ENCODE peak calls at places on chromosomes 2 and 18, in eight cellular contexts. One of them, this sample, is unnamed.

GRCh38 chr2:209367091-209367747 is 56.6 kb upstream of the MAP2 start:
- DNase-seq in PC-9: no peak
- DNase-seq in SK-N-SH: no peak
- DNase-seq in right atrium auricular region: no peak
- DNase-seq in upper lobe of left lung: no peak
- DNase-seq in H9: no peak
- DNase-seq in mammary epithelial cell: peak; percentile 34
- DNase-seq in HCT116: no peak
- DNase-seq in this sample: no peak

GRCh38 chr2:11004206-11004605 is 92.5 kb downstream of the KCNF1 start:
- DNase-seq in PC-9: no peak
- DNase-seq in SK-N-SH: no peak
- DNase-seq in right atrium auricular region: no peak
- DNase-seq in upper lobe of left lung: no peak
- DNase-seq in H9: no peak
- DNase-seq in mammary epithelial cell: peak; percentile 76
- DNase-seq in HCT116: no peak
- DNase-seq in this sample: peak; percentile 49

GRCh38 chr2:190904644-190905043 is 24.0 kb downstream of the GLS start:
- DNase-seq in PC-9: no peak
- DNase-seq in SK-N-SH: no peak
- DNase-seq in right atrium auricular region: no peak
- DNase-seq in upper lobe of left lung: no peak
- DNase-seq in H9: no peak
- DNase-seq in mammary epithelial cell: no peak
- DNase-seq in HCT116: no peak
- DNase-seq in this sample: no peak

GRCh38 chr2:642431-642815 is 34.8 kb downstream of the TMEM18 start:
- DNase-seq in PC-9: no peak
- DNase-seq in SK-N-SH: no peak
- DNase-seq in right atrium auricular region: peak; percentile 13
- DNase-seq in upper lobe of left lung: no peak
- DNase-seq in H9: peak; percentile 12
- DNase-seq in mammary epithelial cell: no peak
- DNase-seq in HCT116: no peak
- DNase-seq in this sample: no peak

GRCh38 chr2:4963106-4963505 is 729.1 kb upstream of the SOX11 start:
- DNase-seq in PC-9: no peak
- DNase-seq in SK-N-SH: no peak
- DNase-seq in right atrium auricular region: no peak
- DNase-seq in upper lobe of left lung: no peak
- DNase-seq in H9: no peak
- DNase-seq in mammary epithelial cell: no peak
- DNase-seq in HCT116: no peak
- DNase-seq in this sample: no peak

GRCh38 chr18:8279348-8279747 is 329.9 kb upstream of the RAB12 start:
- DNase-seq in PC-9: no peak
- DNase-seq in SK-N-SH: no peak
- DNase-seq in right atrium auricular region: peak; percentile 11
- DNase-seq in upper lobe of left lung: no peak
- DNase-seq in H9: no peak
- DNase-seq in mammary epithelial cell: no peak
- DNase-seq in HCT116: no peak
- DNase-seq in this sample: no peak

GRCh38 chr18:58567453-58568196 is 61.3 kb downstream of the ALPK2 start:
- DNase-seq in PC-9: peak; percentile 3
- DNase-seq in SK-N-SH: no peak
- DNase-seq in right atrium auricular region: no peak
- DNase-seq in upper lobe of left lung: no peak
- DNase-seq in H9: no peak
- DNase-seq in mammary epithelial cell: peak; percentile 98
- DNase-seq in HCT116: no peak
- DNase-seq in this sample: peak; percentile 96

GRCh38 chr2:143730950-143731254 is 601.7 kb downstream of the ARHGAP15 start:
- DNase-seq in PC-9: no peak
- DNase-seq in SK-N-SH: no peak
- DNase-seq in right atrium auricular region: no peak
- DNase-seq in upper lobe of left lung: no peak
- DNase-seq in H9: no peak
- DNase-seq in mammary epithelial cell: peak; percentile 2
- DNase-seq in HCT116: no peak
- DNase-seq in this sample: no peak

GRCh38 chr2:74099835-74100234 is 47.9 kb downstream of the BOLA3 start:
- DNase-seq in PC-9: no peak
- DNase-seq in SK-N-SH: no peak
- DNase-seq in right atrium auricular region: no peak
- DNase-seq in upper lobe of left lung: peak; percentile 83
- DNase-seq in H9: peak; percentile 19
- DNase-seq in mammary epithelial cell: no peak
- DNase-seq in HCT116: no peak
- DNase-seq in this sample: no peak

GRCh38 chr2:235095569-235095968 is 143.8 kb downstream of the SH3BP4 start:
- DNase-seq in PC-9: no peak
- DNase-seq in SK-N-SH: no peak
- DNase-seq in right atrium auricular region: no peak
- DNase-seq in upper lobe of left lung: no peak
- DNase-seq in H9: no peak
- DNase-seq in mammary epithelial cell: no peak
- DNase-seq in HCT116: no peak
- DNase-seq in this sample: no peak

GRCh38 chr2:235098273-235098672 is 146.5 kb downstream of the SH3BP4 start:
- DNase-seq in PC-9: no peak
- DNase-seq in SK-N-SH: no peak
- DNase-seq in right atrium auricular region: no peak
- DNase-seq in upper lobe of left lung: no peak
- DNase-seq in H9: no peak
- DNase-seq in mammary epithelial cell: no peak
- DNase-seq in HCT116: no peak
- DNase-seq in this sample: no peak

GRCh38 chr2:235098736-235099494 is 147.1 kb downstream of the SH3BP4 start:
- DNase-seq in PC-9: no peak
- DNase-seq in SK-N-SH: no peak
- DNase-seq in right atrium auricular region: no peak
- DNase-seq in upper lobe of left lung: no peak
- DNase-seq in H9: no peak
- DNase-seq in mammary epithelial cell: no peak
- DNase-seq in HCT116: no peak
- DNase-seq in this sample: no peak

GRCh38 chr2:235094457-235094856 is 142.6 kb downstream of the SH3BP4 start:
- DNase-seq in PC-9: no peak
- DNase-seq in SK-N-SH: no peak
- DNase-seq in right atrium auricular region: no peak
- DNase-seq in upper lobe of left lung: no peak
- DNase-seq in H9: no peak
- DNase-seq in mammary epithelial cell: no peak
- DNase-seq in HCT116: no peak
- DNase-seq in this sample: no peak

DNA sequence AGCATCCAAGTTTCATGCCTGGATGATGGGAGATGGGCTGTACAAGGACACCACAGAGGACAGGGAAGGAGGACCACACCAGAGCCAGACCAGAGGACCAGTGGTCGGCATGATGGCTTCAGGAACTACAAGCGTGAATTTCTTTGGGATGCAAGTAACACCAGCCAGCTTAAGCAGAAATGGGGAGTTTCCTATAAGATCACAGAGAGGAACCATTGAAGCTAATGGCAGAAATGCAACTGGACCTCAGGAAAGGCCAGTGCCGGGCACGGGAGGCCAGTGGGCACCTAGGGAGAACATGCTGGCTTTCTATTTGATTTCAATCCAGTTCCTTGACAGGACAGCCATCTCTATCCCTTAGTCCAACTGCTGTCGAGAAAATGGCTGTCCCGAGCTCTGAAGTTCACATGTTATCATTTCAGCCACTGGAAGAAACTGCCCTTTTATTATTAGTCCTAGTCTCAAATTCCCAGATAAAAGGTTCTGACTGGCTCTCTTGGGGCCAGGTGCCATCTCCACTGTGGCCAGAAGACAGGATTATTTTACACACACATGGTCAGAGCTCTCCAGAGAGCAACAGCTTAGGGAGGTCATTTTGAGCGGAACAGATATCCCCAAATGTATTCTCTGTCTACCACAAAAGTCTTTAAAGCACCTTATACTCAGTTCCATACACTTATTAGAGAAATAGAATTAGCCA is 145.5 kb downstream of the SH3BP4 start:
- DNase-seq in PC-9: no peak
- DNase-seq in SK-N-SH: no peak
- DNase-seq in right atrium auricular region: no peak
- DNase-seq in upper lobe of left lung: no peak
- DNase-seq in H9: no peak
- DNase-seq in mammary epithelial cell: no peak
- DNase-seq in HCT116: no peak
- DNase-seq in this sample: no peak
- H3K27ac ChIP-seq in PC-9: no peak overlapping the region
- H3K27ac ChIP-seq in SK-N-SH: no peak overlapping the region
- H3K27ac ChIP-seq in right atrium auricular region: no peak overlapping the region
- H3K27ac ChIP-seq in upper lobe of left lung: no peak overlapping the region
- H3K27ac ChIP-seq in H9: no peak overlapping the region
- H3K27ac ChIP-seq in mammary epithelial cell: no peak overlapping the region
- H3K27ac ChIP-seq in HCT116: no peak overlapping the region
- H3K27ac ChIP-seq in this sample: no peak overlapping the region

DNA sequence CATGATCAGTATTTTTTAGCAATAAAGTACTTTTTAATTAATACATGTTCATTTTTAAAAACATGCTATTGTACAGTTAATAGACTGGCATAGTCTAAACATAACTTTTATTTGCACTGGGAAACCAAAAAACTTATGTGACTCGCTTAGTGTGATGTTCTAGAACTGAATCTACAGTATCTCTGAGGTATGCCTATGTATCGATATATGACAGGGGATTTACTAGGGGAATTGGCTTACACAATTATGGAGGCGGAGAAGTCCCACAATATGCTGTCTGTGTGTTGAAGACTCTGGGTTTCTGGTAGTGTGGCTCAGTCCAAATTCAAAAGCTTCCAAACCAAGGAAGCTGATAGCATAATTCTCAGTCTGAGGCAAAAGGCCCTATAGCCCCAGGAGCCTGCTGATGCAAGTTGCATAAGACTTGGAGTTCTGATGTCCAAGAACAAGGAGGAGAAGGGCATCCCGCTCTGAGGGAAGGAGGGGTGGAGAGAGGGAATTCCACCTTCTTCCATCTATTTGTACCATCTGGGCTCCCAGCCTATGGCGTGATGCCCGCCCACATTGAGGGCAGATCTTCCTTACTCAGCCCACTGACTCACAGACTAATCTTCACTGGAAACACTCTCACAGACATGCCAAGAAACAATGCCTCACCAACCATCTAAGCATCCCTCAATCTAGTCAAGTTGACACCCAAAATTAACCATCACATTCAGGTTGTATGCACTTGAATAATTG is 27.5 kb downstream of the ZNF638 start:
- DNase-seq in PC-9: no peak
- DNase-seq in SK-N-SH: no peak
- DNase-seq in right atrium auricular region: no peak
- DNase-seq in upper lobe of left lung: no peak
- DNase-seq in H9: no peak
- DNase-seq in mammary epithelial cell: peak; percentile 73
- DNase-seq in HCT116: no peak
- DNase-seq in this sample: no peak
- H3K27ac ChIP-seq in PC-9: no peak overlapping the region
- H3K27ac ChIP-seq in SK-N-SH: no peak overlapping the region
- H3K27ac ChIP-seq in right atrium auricular region: no peak overlapping the region
- H3K27ac ChIP-seq in upper lobe of left lung: no peak overlapping the region
- H3K27ac ChIP-seq in H9: no peak overlapping the region
- H3K27ac ChIP-seq in mammary epithelial cell: no peak overlapping the region
- H3K27ac ChIP-seq in HCT116: no peak overlapping the region
- H3K27ac ChIP-seq in this sample: no peak overlapping the region

GRCh38 chr18:76975577-76976110 is 153.3 kb downstream of the ZNF236 start:
- DNase-seq in PC-9: no peak
- DNase-seq in SK-N-SH: no peak
- DNase-seq in right atrium auricular region: peak; percentile 16
- DNase-seq in upper lobe of left lung: no peak
- DNase-seq in H9: no peak
- DNase-seq in mammary epithelial cell: no peak
- DNase-seq in HCT116: no peak
- DNase-seq in this sample: no peak

GRCh38 chr18:76973512-76974302 is 151.3 kb downstream of the ZNF236 start:
- DNase-seq in PC-9: no peak
- DNase-seq in SK-N-SH: no peak
- DNase-seq in right atrium auricular region: no peak
- DNase-seq in upper lobe of left lung: no peak
- DNase-seq in H9: no peak
- DNase-seq in mammary epithelial cell: no peak
- DNase-seq in HCT116: no peak
- DNase-seq in this sample: no peak

GRCh38 chr18:76972838-76973237 is 150.5 kb downstream of the ZNF236 start:
- DNase-seq in PC-9: no peak
- DNase-seq in SK-N-SH: no peak
- DNase-seq in right atrium auricular region: peak; percentile 56
- DNase-seq in upper lobe of left lung: no peak
- DNase-seq in H9: no peak
- DNase-seq in mammary epithelial cell: no peak
- DNase-seq in HCT116: no peak
- DNase-seq in this sample: no peak

GRCh38 chr18:76972241-76972640 is 149.9 kb downstream of the ZNF236 start:
- DNase-seq in PC-9: no peak
- DNase-seq in SK-N-SH: no peak
- DNase-seq in right atrium auricular region: no peak
- DNase-seq in upper lobe of left lung: no peak
- DNase-seq in H9: no peak
- DNase-seq in mammary epithelial cell: peak; percentile 32
- DNase-seq in HCT116: no peak
- DNase-seq in this sample: peak; percentile 3

DNA sequence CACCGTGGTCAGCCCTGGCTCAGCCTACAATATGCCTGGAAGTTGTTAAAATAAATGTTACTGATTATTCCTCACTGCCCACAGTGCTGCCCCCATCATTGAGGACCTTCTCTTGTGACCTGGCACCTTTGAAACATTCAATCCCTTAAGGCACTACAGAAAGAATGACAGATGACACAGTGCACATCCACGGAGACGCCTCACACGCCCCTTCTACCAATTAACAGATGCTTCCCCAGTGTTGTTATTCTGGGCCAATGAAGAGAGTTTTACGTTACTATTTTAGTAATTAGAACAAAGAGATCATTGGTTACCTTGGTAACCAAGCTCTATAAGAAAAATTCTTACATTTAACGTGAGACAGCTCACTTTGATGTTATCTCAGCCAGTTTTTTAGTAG is 152.0 kb downstream of the ZNF236 start:
- DNase-seq in PC-9: no peak
- DNase-seq in SK-N-SH: no peak
- DNase-seq in right atrium auricular region: no peak
- DNase-seq in upper lobe of left lung: no peak
- DNase-seq in H9: no peak
- DNase-seq in mammary epithelial cell: no peak
- DNase-seq in HCT116: no peak
- DNase-seq in this sample: no peak
- H3K27ac ChIP-seq in PC-9: no peak overlapping the region
- H3K27ac ChIP-seq in SK-N-SH: no peak overlapping the region
- H3K27ac ChIP-seq in right atrium auricular region: no peak overlapping the region
- H3K27ac ChIP-seq in upper lobe of left lung: no peak overlapping the region
- H3K27ac ChIP-seq in H9: no peak overlapping the region
- H3K27ac ChIP-seq in mammary epithelial cell: no peak overlapping the region
- H3K27ac ChIP-seq in HCT116: no peak overlapping the region
- H3K27ac ChIP-seq in this sample: no peak overlapping the region

DNA sequence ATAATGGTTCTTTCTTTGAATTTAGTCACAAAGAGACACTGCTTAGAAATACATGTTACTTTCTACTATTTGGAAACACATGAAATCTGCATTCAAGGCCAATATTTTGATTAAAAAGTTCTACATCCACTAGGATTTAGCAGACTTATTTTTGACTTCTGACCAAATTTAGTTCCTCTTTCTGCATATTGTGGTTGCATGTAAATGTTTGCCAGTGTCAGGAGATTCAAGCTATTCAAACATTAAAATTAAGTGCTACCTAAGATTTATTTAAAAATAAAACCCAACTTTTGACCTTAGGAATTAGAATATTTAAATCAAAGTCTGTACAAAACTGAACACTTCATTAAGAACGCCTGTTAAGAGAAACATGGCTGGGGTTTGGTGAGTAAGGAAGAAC is 891.1 kb downstream of the CPS1 start:
- DNase-seq in PC-9: no peak
- DNase-seq in SK-N-SH: no peak
- DNase-seq in right atrium auricular region: no peak
- DNase-seq in upper lobe of left lung: no peak
- DNase-seq in H9: no peak
- DNase-seq in mammary epithelial cell: no peak
- DNase-seq in HCT116: no peak
- DNase-seq in this sample: no peak
- H3K27ac ChIP-seq in PC-9: no peak overlapping the region
- H3K27ac ChIP-seq in SK-N-SH: no peak overlapping the region
- H3K27ac ChIP-seq in right atrium auricular region: no peak overlapping the region
- H3K27ac ChIP-seq in upper lobe of left lung: no peak overlapping the region
- H3K27ac ChIP-seq in H9: no peak overlapping the region
- H3K27ac ChIP-seq in mammary epithelial cell: no peak overlapping the region
- H3K27ac ChIP-seq in HCT116: no peak overlapping the region
- H3K27ac ChIP-seq in this sample: no peak overlapping the region